ENCODE peak calls at places on chromosomes 4 and X, in ten cellular contexts. T is CD4-positive, alpha-beta T cell; W is AG10803; X is AG20443; K is lung; R is central memory CD8-positive, alpha-beta T cell; A is glomerular endothelial cell; J is sciatic nerve; P is NCI-H2171 treated with DMSO at 0.1 percent for 48 hours; V is stimulated activated CD4-positive, alpha-beta T cell treated with anti-CD3 and anti-CD28 coated beads, Interleukin-4, amount 100 ng/mL, for 24 hours. M is an unnamed sample.

GRCh38 chrX:139204903-139205667 is 325.5 kb upstream of the F9 start:
- DNase-seq in T (no peak), P (no peak), J (peak; percentile 59), R (no peak), W (peak; percentile 30), V (no peak), K (no peak), X (peak; percentile 62), A (no peak), M (no peak)

GRCh38 chrX:10582945-10583344 is 37.4 kb downstream of the MID1 start:
- DNase-seq in X (peak; percentile 16), R (no peak), V (no peak), W (peak; percentile 55), A (no peak), P (no peak), K (no peak), J (no peak), T (no peak), M (no peak)

GRCh38 chr4:182644326-182645050 is 272.7 kb downstream of the DCTD start:
- DNase-seq in V (no peak), W (peak; percentile 82), T (no peak), X (peak; percentile 14), J (no peak), A (no peak), P (no peak), K (no peak), R (no peak), M (no peak)

GRCh38 chr4:17166954-17167353 is 268.5 kb upstream of the LDB2 start:
- DNase-seq in V (no peak), P (no peak), A (no peak), R (no peak), J (no peak), W (no peak), X (no peak), K (no peak), T (no peak), M (no peak)

GRCh38 chr4:121272526-121272925 is 108.3 kb downstream of the QRFPR start:
- DNase-seq in P (no peak), W (no peak), X (no peak), J (no peak), V (no peak), A (no peak), T (no peak), R (no peak), K (no peak), M (no peak)

GRCh38 chrX:144790148-144790547 is 457.2 kb upstream of the SPANXN1 start:
- DNase-seq in T (no peak), W (no peak), J (no peak), A (no peak), R (no peak), X (no peak), K (no peak), V (no peak), P (no peak), M (no peak)

GRCh38 chrX:154355776-154356140 is 18.7 kb downstream of the FLNA start:
- DNase-seq in P (no peak), J (no peak), V (no peak), T (no peak), X (no peak), A (no peak), K (no peak), W (no peak), R (no peak), M (no peak)

GRCh38 chr4:8863759-8864682 is 7.6 kb downstream of the HMX1 start:
- DNase-seq in V (no peak), K (no peak), J (no peak), T (no peak), W (no peak), A (no peak), R (no peak), X (no peak), P (no peak), M (no peak)

GRCh38 chr4:169164669-169165415 is 105.9 kb downstream of the SH3RF1 start:
- DNase-seq in K (no peak), J (no peak), V (no peak), T (no peak), A (no peak), P (no peak), W (peak; percentile 91), X (peak; percentile 68), R (no peak), M (no peak)

GRCh38 chr4:29710519-29710918 is 1009.6 kb upstream of the PCDH7 start:
- DNase-seq in W (no peak), T (no peak), K (no peak), X (no peak), V (no peak), J (no peak), R (no peak), A (no peak), P (no peak), M (no peak)

GRCh38 chr4:13534344-13535063 is 9.8 kb downstream of the NKX3-2 start:
- DNase-seq in V (no peak), R (no peak), K (no peak), T (no peak), P (no peak), J (no peak), W (no peak), X (peak; percentile 7), A (no peak), M (no peak)

GRCh38 chrX:12930150-12930549 is 23.7 kb downstream of the TLR8 start:
- DNase-seq in X (no peak), W (no peak), K (no peak), A (no peak), T (no peak), V (no peak), P (no peak), J (no peak), R (no peak), M (no peak)

GRCh38 chr4:58590714-58591113 is 1480.5 kb upstream of the IGFBP7 start:
- DNase-seq in R (no peak), X (no peak), J (no peak), K (no peak), W (no peak), P (no peak), A (no peak), V (no peak), T (no peak), M (no peak)

GRCh38 chr4:139028191-139028661 is 12.6 kb downstream of the NOCT start:
- DNase-seq in W (no peak), T (no peak), J (no peak), R (no peak), V (no peak), X (no peak), A (no peak), K (no peak), P (peak; percentile 25), M (no peak)

GRCh38 chrX:138945219-138945618 is 233.7 kb upstream of the FGF13 start:
- DNase-seq in R (no peak), K (no peak), X (peak; percentile 15), W (peak; percentile 25), J (no peak), V (no peak), A (no peak), T (no peak), P (no peak), M (no peak)

GRCh38 chrX:19877431-19877830 is 10.0 kb downstream of the SH3KBP1 start:
- DNase-seq in W (no peak), V (no peak), T (no peak), J (no peak), A (no peak), P (no peak), R (no peak), X (no peak), K (no peak), M (no peak)

GRCh38 chr4:85474356-85474755 is 594 bp upstream of the ARHGAP24 start:
- DNase-seq in K (no peak), P (no peak), X (no peak), W (peak; percentile 63), J (no peak), V (no peak), T (no peak), A (no peak), R (no peak), M (no peak)

GRCh38 chrX:73563740-73564073 is 710 bp downstream of the CHIC1 start:
- DNase-seq in A (no peak), R (no peak), P (no peak), V (no peak), J (no peak), W (peak; percentile 4), X (peak; percentile 9), T (no peak), K (no peak), M (no peak)

GRCh38 chr4:153067376-153067775 is 131.3 kb downstream of the FHDC1 start:
- DNase-seq in T (no peak), P (no peak), X (peak; percentile 37), J (no peak), W (no peak), A (no peak), K (no peak), R (no peak), V (no peak), M (no peak)

GRCh38 chr4:123096038-123096437 is 173.6 kb upstream of the NUDT6 start:
- DNase-seq in X (no peak), V (no peak), R (no peak), K (no peak), W (no peak), T (no peak), P (no peak), J (no peak), A (no peak), M (no peak)

GRCh38 chr4:140719693-140720092 is 36.5 kb downstream of the TBC1D9 start:
- DNase-seq in X (no peak), K (no peak), W (no peak), V (no peak), T (no peak), J (no peak), R (no peak), P (no peak), A (no peak), M (no peak)

GRCh38 chr4:106019771-106020170 is 124.5 kb downstream of the NPNT start:
- DNase-seq in R (no peak), P (no peak), K (no peak), X (peak; percentile 74), J (no peak), V (no peak), A (no peak), T (no peak), W (peak; percentile 91), M (no peak)

GRCh38 chr4:109998867-109999303 is 86.2 kb downstream of the EGF start:
- DNase-seq in A (peak; percentile 63), X (peak; percentile 57), T (no peak), R (peak; percentile 16), J (no peak), K (no peak), W (peak; percentile 55), P (peak; percentile 3), V (peak; percentile 30), M (peak; percentile 16)

M was measured in NCI-H774.